ENCODE peak calls at places on chromosomes 3 and 15, in five cellular contexts. P is PC-3, G is body of pancreas, B is stomach, Y is mammary epithelial cell. N is an unnamed sample. For H3K4me1, the result is how much of the 10 kb centered on the place peaks cover.

GRCh38 chr3:100590114-100590839 is 19.1 kb upstream of the ADGRG7 start:
- DNase-seq in Y (peak), G (peak), P (peak), B (peak), N (peak)

GRCh38 chr3:179666030-179666429 is 13.2 kb downstream of the USP13 start:
- DNase-seq in G (no peak), B (no peak), Y (no peak), P (no peak), N (no peak)

GRCh38 chr3:193982258-193982659 is 153.7 kb upstream of the HES1 start:
- DNase-seq in P (peak), G (no peak), B (peak), Y (peak), N (peak)

GRCh38 chr15:57920916-57921315 is 144.6 kb downstream of the ALDH1A2 start:
- DNase-seq in Y (no peak), P (no peak), B (no peak), G (no peak), N (no peak)

GRCh38 chr3:48405343-48405881 is 24.5 kb downstream of the PLXNB1 start:
- DNase-seq in B (peak), P (no peak), G (peak), Y (no peak), N (no peak)

GRCh38 chr3:196339493-196340254 is 1.5 kb upstream of the TM4SF19 start:
- DNase-seq in P (peak), B (no peak), Y (peak), G (no peak), N (no peak)

GRCh38 chr3:129312671-129313414 is 34.2 kb downstream of the HMCES start:
- DNase-seq in P (no peak), G (peak), B (no peak), Y (no peak), N (peak)

GRCh38 chr15:38883987-38884386 is 319.4 kb upstream of the RASGRP1 start:
- DNase-seq in B (no peak), Y (no peak), P (no peak), G (no peak), N (no peak)

GRCh38 chr15:27492021-27492621 is 521.1 kb downstream of the GABRG3 start:
- DNase-seq in B (no peak), Y (no peak), G (no peak), P (no peak), N (no peak)

GRCh38 chr15:73338058-73338457 is 30.7 kb downstream of the HCN4 start:
- DNase-seq in P (no peak), Y (no peak), B (no peak), G (no peak), N (no peak)

GRCh38 chr15:69414702-69415161 is 583 bp downstream of the KIF23 start:
- DNase-seq in B (no peak), Y (peak), G (peak), P (peak), N (peak)

GRCh38 chr15:94042163-94042954 is 189.0 kb upstream of the MCTP2 start:
- DNase-seq in P (peak), Y (no peak), G (no peak), B (no peak), N (no peak)

GRCh38 chr3:100001083-100001482 is 113.2 kb downstream of the FILIP1L start:
- DNase-seq in Y (no peak), B (no peak), G (no peak), P (no peak), N (no peak)

GRCh38 chr15:72994778-72995177 is 57.5 kb upstream of the NEO1 start:
- DNase-seq in Y (no peak), P (no peak), B (peak), G (no peak), N (peak)

GRCh38 chr15:45773149-45773548 is 138.3 kb downstream of the SQOR start:
- DNase-seq in B (no peak), Y (peak), G (no peak), P (no peak), N (no peak)

GRCh38 chr15:45780352-45780751 is 145.5 kb downstream of the SQOR start:
- DNase-seq in B (no peak), P (no peak), G (no peak), Y (no peak), N (no peak)

GRCh38 chr15:45777781-45778180 is 143.0 kb downstream of the SQOR start:
- DNase-seq in G (no peak), Y (no peak), B (no peak), P (no peak), N (no peak)

DNA sequence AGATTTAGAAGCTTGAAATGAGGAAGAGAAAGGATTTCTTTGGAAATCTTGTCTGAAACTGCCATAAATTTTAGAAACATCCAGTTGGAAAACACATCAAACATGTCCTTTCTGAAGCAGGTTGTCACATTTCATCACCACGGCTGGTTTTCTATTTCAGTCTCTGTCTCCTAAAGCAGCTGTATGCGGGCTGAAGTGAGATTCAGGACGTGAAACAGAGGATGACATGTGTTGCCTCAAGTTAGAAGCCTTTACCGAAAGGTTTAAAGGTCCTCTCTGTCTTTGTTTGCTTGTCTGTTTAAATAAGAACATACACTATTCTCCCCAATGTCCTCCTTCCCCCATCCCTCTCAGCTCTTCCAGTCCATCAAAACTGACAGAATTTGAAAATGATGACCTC is 141.9 kb downstream of the SQOR start:
- DNase-seq in P (no peak), Y (no peak), G (no peak), B (no peak), N (no peak)
- H3K4me1 ChIP-seq in P (under half), Y (under half), G (under half), B (under half), N (under half)

DNA sequence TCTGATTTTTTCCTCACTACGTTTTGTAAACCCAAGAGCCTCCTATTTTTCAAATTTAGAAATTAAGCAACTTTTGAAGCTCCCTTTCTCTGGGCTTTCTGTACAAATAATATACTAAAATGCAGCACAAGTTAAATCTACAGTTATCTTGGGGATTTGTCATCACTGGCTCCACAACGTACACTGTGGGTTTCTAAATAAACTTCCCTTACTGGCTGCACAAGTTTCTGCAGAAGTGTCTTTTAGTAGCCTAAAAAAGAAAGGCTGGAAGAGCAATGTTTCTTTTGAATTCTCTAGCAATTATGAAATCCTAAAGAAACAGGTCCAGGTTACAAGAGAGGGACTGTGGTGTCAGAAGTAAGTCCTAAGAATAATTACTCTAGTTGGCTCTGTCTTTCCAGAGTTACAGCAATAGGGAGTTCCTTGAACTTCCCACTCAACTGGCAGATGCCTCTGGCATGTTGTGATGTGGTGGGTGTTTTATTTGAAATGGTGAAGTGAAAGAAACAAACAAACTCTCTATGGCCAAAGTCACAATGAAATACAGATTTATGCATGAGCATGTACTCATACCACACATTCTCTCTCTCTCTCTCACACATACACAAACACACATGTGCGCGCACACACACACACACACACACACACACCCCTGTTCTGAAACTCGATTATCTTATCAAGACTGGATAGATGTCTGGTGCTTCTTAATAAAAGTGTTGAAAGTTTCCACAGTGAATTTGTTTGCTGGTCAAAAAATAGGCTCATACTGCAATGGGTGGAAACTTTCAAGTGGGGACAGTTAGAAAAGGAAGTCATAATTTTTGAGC is 198.2 kb downstream of the SSR3 start:
- DNase-seq in P (no peak), G (no peak), B (no peak), Y (no peak), N (no peak)
- H3K4me1 ChIP-seq in P (under half), G (under half), B (under half), Y (under half), N (under half)

DNA sequence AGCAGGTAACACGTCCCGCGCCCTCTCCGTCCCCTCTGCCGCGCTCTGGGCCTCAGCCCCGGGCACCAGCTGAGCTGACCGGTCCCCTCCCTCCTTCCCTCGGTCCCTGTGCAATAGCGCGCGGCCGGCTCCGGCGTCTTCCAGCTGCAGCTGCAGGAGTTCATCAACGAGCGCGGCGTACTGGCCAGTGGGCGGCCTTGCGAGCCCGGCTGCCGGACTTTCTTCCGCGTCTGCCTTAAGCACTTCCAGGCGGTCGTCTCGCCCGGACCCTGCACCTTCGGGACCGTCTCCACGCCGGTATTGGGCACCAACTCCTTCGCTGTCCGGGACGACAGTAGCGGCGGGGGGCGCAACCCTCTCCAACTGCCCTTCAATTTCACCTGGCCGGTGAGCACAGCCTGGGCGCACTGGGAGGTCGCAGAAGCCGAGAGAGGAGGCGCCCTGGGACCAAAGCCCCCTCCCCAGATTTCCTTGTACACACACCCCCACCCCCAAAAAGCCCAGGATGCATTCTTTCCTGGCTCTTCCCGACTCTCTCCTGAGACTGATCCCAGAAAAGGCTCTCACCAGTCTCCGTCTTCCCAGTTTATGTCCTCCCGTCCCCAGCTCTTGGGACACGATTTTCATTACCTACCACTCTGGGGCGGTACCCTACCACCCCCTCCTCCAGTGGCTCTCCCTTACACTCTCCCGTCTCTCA is 740 bp downstream of the DLL4 start:
- DNase-seq in B (peak), G (peak), Y (peak), P (peak), N (no peak)
- H3K4me1 ChIP-seq in B (half or more), G (half or more), Y (under half), P (under half), N (under half)

GRCh38 chr3:191350389-191351090 is 20.2 kb upstream of the UTS2B start:
- DNase-seq in B (no peak), G (no peak), Y (no peak), P (peak), N (no peak)

GRCh38 chr3:191356586-191357439 is 26.5 kb upstream of the UTS2B start:
- DNase-seq in G (no peak), B (peak), Y (peak), P (peak), N (peak)

GRCh38 chr3:191355406-191355805 is 25.1 kb upstream of the UTS2B start:
- DNase-seq in G (no peak), P (no peak), B (no peak), Y (no peak), N (no peak)

GRCh38 chr3:191352014-191352413 is 21.7 kb upstream of the UTS2B start:
- DNase-seq in Y (no peak), B (no peak), G (no peak), P (no peak), N (no peak)

DNA sequence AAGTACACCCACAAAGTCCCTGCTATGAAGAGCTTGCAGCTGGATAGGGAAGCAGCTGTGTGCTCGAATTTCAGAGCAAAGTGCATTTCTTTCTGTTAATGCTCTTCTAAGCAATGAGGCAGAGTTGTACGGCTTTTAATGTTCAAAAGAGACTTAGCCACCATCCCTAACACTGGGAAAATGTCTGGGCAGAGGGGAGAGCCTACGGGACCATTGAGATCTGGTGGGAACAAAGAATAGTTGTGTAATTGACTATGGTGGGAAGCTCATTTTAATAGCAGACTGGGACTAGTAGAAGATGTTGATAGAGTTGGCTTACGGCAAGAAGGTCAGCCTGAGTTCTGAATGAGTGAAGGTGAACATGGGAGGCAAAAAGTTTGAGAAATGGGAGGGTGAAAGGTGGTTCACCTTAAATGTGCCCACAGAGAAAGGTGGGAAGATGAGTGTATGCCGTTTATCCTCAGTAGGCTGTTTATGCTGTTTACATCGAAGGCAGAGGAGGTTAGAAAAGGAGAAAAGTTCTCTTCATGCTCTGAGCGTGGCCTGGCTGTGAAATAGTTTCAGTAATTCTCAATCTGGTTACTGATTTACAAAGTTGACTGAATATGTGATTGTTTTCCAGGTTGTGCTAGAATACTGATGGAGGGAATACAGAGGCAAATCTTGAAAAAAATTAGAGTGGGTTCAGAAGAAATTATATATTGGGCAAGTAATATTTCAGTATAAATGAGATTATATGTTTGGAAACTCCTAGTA is 22.9 kb upstream of the UTS2B start:
- DNase-seq in Y (no peak), B (no peak), G (no peak), P (no peak), N (peak)
- H3K4me1 ChIP-seq in Y (under half), B (under half), G (half or more), P (half or more), N (under half)

GRCh38 chr3:61901481-61901880 is 340.1 kb downstream of the PTPRG start:
- DNase-seq in B (no peak), G (no peak), Y (no peak), P (no peak), N (no peak)

GRCh38 chr3:61901986-61902385 is 340.6 kb downstream of the PTPRG start:
- DNase-seq in G (no peak), B (no peak), Y (no peak), P (no peak), N (no peak)

GRCh38 chr3:61899700-61900462 is 338.5 kb downstream of the PTPRG start:
- DNase-seq in G (no peak), P (no peak), B (no peak), Y (no peak), N (no peak)

GRCh38 chr3:61903931-61904657 is 342.7 kb downstream of the PTPRG start:
- DNase-seq in Y (peak), B (peak), G (peak), P (no peak), N (peak)

GRCh38 chr3:61903074-61903473 is 341.7 kb downstream of the PTPRG start:
- DNase-seq in P (no peak), B (no peak), Y (no peak), G (no peak), N (no peak)
- H3K4me1 ChIP-seq in P (under half), B (under half), Y (under half), G (under half), N (under half)

GRCh38 chr3:122794779-122795673 is at the start of gene SLC49A4:
- DNase-seq in Y (peak), B (peak), P (peak), G (peak), N (peak)
- H3K4me1 ChIP-seq in Y (under half), B (under half), P (under half), G (under half), N (under half)